ENCODE peak calls at places on chromosomes 2 and 18, in seven cellular contexts. T is stomach, A is spleen, Q is heart left ventricle, L is uterus, I is lower leg skin, P is vagina. D is an unnamed sample.
A peak's percentile ranks its signal among the peaks of the same experiment; 100 is the strongest.

GRCh38 chr2:123493687-123494086 is 531.4 kb upstream of the CNTNAP5 start:
- DNase-seq in T (no peak), A (no peak), Q (no peak), L (no peak), I (no peak), P (no peak), D (no peak)

GRCh38 chr2:37000988-37001556 is 34.7 kb upstream of the STRN start:
- DNase-seq in T (no peak), A (no peak), Q (no peak), L (no peak), I (no peak), P (no peak), D (no peak)

GRCh38 chr2:226615891-226616290 is 183.7 kb downstream of the IRS1 start:
- DNase-seq in T (no peak), A (no peak), Q (no peak), L (no peak), I (no peak), P (no peak), D (no peak)

GRCh38 chr2:45043171-45043570 is 33.9 kb upstream of the SIX2 start:
- DNase-seq in T (no peak), A (no peak), Q (no peak), L (no peak), I (no peak), P (no peak), D (no peak)

GRCh38 chr2:26816893-26817292 is 31.0 kb downstream of the CENPA start:
- DNase-seq in T (no peak), A (no peak), Q (no peak), L (no peak), I (no peak), P (no peak), D (no peak)

GRCh38 chr2:144559681-144560080 is 39.8 kb upstream of the ZEB2 start:
- DNase-seq in T (no peak), A (no peak), Q (no peak), L (no peak), I (no peak), P (no peak), D (no peak)

GRCh38 chr2:202037086-202037485 is 3.4 kb downstream of the FZD7 start:
- DNase-seq in T (no peak), A (no peak), Q (no peak), L (no peak), I (no peak), P (no peak), D (no peak)

GRCh38 chr2:205405752-205406151 is 276.5 kb upstream of the NRP2 start:
- DNase-seq in T (no peak), A (no peak), Q (no peak), L (no peak), I (no peak), P (no peak), D (no peak)

GRCh38 chr2:229996320-229996719 is 72.4 kb downstream of the SLC16A14 start:
- DNase-seq in T (no peak), A (no peak), Q (no peak), L (no peak), I (no peak), P (no peak), D (no peak)

GRCh38 chr2:28209864-28210263 is 182.8 kb upstream of the FOSL2 start:
- DNase-seq in T (no peak), A (no peak), Q (no peak), L (no peak), I (no peak), P (no peak), D (no peak)

GRCh38 chr18:79380816-79381806 is 14.6 kb upstream of the NFATC1 start:
- DNase-seq in T (peak; percentile 74), A (peak; percentile 89), Q (peak; percentile 82), L (peak; percentile 74), I (peak; percentile 31), P (no peak), D (peak; percentile 83)

GRCh38 chr2:231104115-231104713 is 20.6 kb downstream of the HTR2B start:
- DNase-seq in T (peak; percentile 54), A (no peak), Q (no peak), L (peak; percentile 79), I (peak; percentile 54), P (no peak), D (peak; percentile 65)

GRCh38 chr18:59265246-59266018 is 7.8 kb downstream of the RAX start:
- DNase-seq in T (no peak), A (no peak), Q (no peak), L (no peak), I (no peak), P (no peak), D (no peak)

GRCh38 chr2:201644001-201644400 is 698 bp upstream of the TMEM237 start:
- DNase-seq in T (no peak), A (no peak), Q (no peak), L (peak; percentile 65), I (peak; percentile 33), P (no peak), D (peak; percentile 43)

GRCh38 chr2:190053426-190053825 is 9.1 kb downstream of the MSTN start:
- DNase-seq in T (no peak), A (no peak), Q (no peak), L (no peak), I (no peak), P (no peak), D (no peak)

GRCh38 chr2:143284087-143284675 is 155.0 kb downstream of the ARHGAP15 start:
- DNase-seq in T (no peak), A (no peak), Q (no peak), L (no peak), I (no peak), P (no peak), D (no peak)

DNA sequence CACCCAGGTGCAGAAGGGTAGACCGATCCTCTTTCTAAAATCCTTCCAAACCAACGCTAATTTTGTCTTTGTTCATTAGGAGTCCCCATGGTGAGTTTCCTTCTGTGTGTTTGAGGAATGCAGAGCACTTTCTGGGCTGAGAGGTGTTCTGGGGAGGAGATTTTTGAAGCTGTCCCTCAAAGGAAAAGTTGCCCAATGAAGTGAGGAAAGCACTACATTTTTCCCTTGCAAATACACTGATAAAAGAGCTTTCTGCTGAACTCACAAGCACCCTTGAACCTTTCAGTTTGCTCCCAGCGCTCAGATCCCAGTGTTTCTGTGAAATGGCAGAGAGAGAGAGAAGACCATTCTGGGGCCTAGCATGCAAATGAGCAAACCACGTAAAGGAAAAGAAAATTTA is 299.6 kb upstream of the FANCL start:
- DNase-seq in T (no peak), A (no peak), Q (no peak), L (no peak), I (no peak), P (no peak), D (no peak)
- H3K4me3 ChIP-seq in T (no peak overlapping the region), A (no peak overlapping the region), Q (no peak overlapping the region), L (no peak overlapping the region), I (no peak overlapping the region), P (no peak overlapping the region), D (no peak overlapping the region)

GRCh38 chr2:10794891-10795290 is 17.7 kb downstream of the PDIA6 start:
- DNase-seq in T (no peak), A (no peak), Q (no peak), L (no peak), I (no peak), P (no peak), D (no peak)

GRCh38 chr2:10796703-10797102 is 15.9 kb downstream of the PDIA6 start:
- DNase-seq in T (no peak), A (no peak), Q (no peak), L (no peak), I (no peak), P (no peak), D (no peak)

GRCh38 chr2:10795508-10796046 is 17.0 kb downstream of the PDIA6 start:
- DNase-seq in T (no peak), A (no peak), Q (no peak), L (no peak), I (no peak), P (no peak), D (no peak)

GRCh38 chr2:10798783-10799182 is 13.8 kb downstream of the PDIA6 start:
- DNase-seq in T (no peak), A (no peak), Q (no peak), L (no peak), I (no peak), P (no peak), D (no peak)

GRCh38 chr2:10800163-10800562 is 12.4 kb downstream of the PDIA6 start:
- DNase-seq in T (no peak), A (no peak), Q (no peak), L (no peak), I (no peak), P (no peak), D (no peak)
- TF ChIP-seq POLR2A in T (no peak), A (no peak), Q (no peak), L (no peak), I (no peak), P (no peak), D (no peak)

GRCh38 chr2:97931851-97932211 is 63.9 kb downstream of the TMEM131 start:
- DNase-seq in T (no peak), A (no peak), Q (no peak), L (no peak), I (no peak), P (no peak), D (no peak)
- H3K4me3 ChIP-seq in T (no peak overlapping the region), A (no peak overlapping the region), Q (no peak overlapping the region), L (no peak overlapping the region), I (no peak overlapping the region), P (no peak overlapping the region), D (no peak overlapping the region)

GRCh38 chr2:237860273-237860935 is 981 bp downstream of the RAMP1 start:
- DNase-seq in T (no peak), A (peak; percentile 65), Q (no peak), L (peak; percentile 43), I (no peak), P (no peak), D (no peak)

GRCh38 chr2:237859082-237859433 is 365 bp upstream of the RAMP1 start:
- DNase-seq in T (no peak), A (peak; percentile 54), Q (peak; percentile 55), L (no peak), I (no peak), P (no peak), D (no peak)

GRCh38 chr2:237858294-237859081 is 935 bp upstream of the RAMP1 start:
- DNase-seq in T (peak; percentile 69), A (peak; percentile 78), Q (peak; percentile 67), L (peak; percentile 83), I (peak; percentile 56), P (peak; percentile 90), D (peak; percentile 81)

GRCh38 chr2:237857791-237858190 is 1.6 kb upstream of the RAMP1 start:
- DNase-seq in T (no peak), A (no peak), Q (no peak), L (peak; percentile 19), I (no peak), P (no peak), D (no peak)

DNA sequence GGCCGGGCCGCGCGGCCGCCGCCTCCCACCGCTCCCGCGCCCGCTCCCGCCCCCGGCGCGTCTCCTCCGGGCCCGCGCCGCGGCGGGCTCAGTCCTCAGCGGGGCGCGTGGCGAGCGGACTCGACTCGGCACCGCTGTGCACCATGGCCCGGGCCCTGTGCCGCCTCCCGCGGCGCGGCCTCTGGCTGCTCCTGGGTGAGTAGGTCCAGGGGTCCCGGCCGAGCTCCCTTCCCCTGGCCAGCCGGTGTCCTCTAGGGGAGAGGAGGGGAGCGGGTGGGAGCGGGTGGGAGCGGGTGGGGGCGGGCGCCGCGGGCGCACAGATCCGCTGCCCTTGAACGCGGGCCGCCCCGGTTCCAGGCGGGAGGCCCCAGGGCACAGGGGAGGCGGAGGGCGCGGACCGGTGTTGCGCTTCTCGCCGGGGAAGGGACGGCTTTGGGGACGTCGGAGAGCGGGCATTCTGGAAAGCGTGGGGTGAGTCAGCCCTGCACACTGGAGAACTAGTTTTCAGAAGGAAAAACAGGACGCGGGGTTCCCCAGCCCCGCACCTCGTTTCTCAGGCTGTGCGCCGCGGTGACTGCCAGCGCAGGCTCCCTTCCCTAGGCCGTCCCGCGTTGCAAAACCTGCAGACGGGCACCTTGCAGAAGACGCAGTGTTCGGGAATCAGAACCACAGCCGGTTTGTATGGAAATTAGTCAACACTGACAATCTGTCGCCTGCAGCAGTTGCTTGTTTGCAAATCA is at the start of gene RAMP1:
- DNase-seq in T (no peak), A (peak; percentile 71), Q (peak; percentile 70), L (peak; percentile 39), I (no peak), P (no peak), D (peak; percentile 61)
- TF ChIP-seq POLR2A in T (no peak), A (no peak), Q (no peak), L (peak; percentile 56), I (no peak), P (no peak), D (no peak)

D was measured in ovary.